ENCODE peak calls at places on chromosomes 6 and 20, in six cellular contexts. One of them, this sample, is unnamed.

GRCh38 chr20:53343433-53343832 is 250.2 kb downstream of the ZNF217 start:
- DNase-seq in pancreas: no peak
- DNase-seq in bronchial epithelial cell: no peak
- DNase-seq in RWPE1: no peak
- DNase-seq in heart left ventricle: no peak
- DNase-seq in PC-3: no peak
- DNase-seq in this sample: no peak

GRCh38 chr20:17614176-17614811 is 44.4 kb downstream of the DSTN start:
- DNase-seq in pancreas: peak
- DNase-seq in bronchial epithelial cell: no peak
- DNase-seq in RWPE1: peak
- DNase-seq in heart left ventricle: peak
- DNase-seq in PC-3: no peak
- DNase-seq in this sample: no peak

GRCh38 chr6:108114861-108115597 is 40.5 kb upstream of the OSTM1 start:
- DNase-seq in pancreas: peak
- DNase-seq in bronchial epithelial cell: peak
- DNase-seq in RWPE1: no peak
- DNase-seq in heart left ventricle: peak
- DNase-seq in PC-3: peak
- DNase-seq in this sample: peak

GRCh38 chr20:59821201-59821600 is 112.2 kb downstream of the SYCP2 start:
- DNase-seq in pancreas: no peak
- DNase-seq in bronchial epithelial cell: no peak
- DNase-seq in RWPE1: no peak
- DNase-seq in heart left ventricle: no peak
- DNase-seq in PC-3: no peak
- DNase-seq in this sample: no peak

GRCh38 chr6:2861071-2861821 is 19.6 kb upstream of the SERPINB1 start:
- DNase-seq in pancreas: no peak
- DNase-seq in bronchial epithelial cell: no peak
- DNase-seq in RWPE1: no peak
- DNase-seq in heart left ventricle: no peak
- DNase-seq in PC-3: no peak
- DNase-seq in this sample: no peak

GRCh38 chr6:692356-692851 is 535 bp downstream of the EXOC2 start:
- DNase-seq in pancreas: peak
- DNase-seq in bronchial epithelial cell: peak
- DNase-seq in RWPE1: peak
- DNase-seq in heart left ventricle: no peak
- DNase-seq in PC-3: peak
- DNase-seq in this sample: peak

GRCh38 chr6:124683507-124683906 is 278.7 kb upstream of the RNF217 start:
- DNase-seq in pancreas: no peak
- DNase-seq in bronchial epithelial cell: no peak
- DNase-seq in RWPE1: no peak
- DNase-seq in heart left ventricle: no peak
- DNase-seq in PC-3: no peak
- DNase-seq in this sample: no peak

GRCh38 chr6:157012355-157012754 is 235.2 kb downstream of the ARID1B start:
- DNase-seq in pancreas: no peak
- DNase-seq in bronchial epithelial cell: no peak
- DNase-seq in RWPE1: no peak
- DNase-seq in heart left ventricle: no peak
- DNase-seq in PC-3: no peak
- DNase-seq in this sample: no peak

GRCh38 chr6:157219201-157220200 is 103.8 kb downstream of the TMEM242 start:
- DNase-seq in pancreas: no peak
- DNase-seq in bronchial epithelial cell: peak
- DNase-seq in RWPE1: peak
- DNase-seq in heart left ventricle: no peak
- DNase-seq in PC-3: peak
- DNase-seq in this sample: peak

GRCh38 chr6:37177083-37177949 is 7.4 kb downstream of the PIM1 start:
- DNase-seq in pancreas: no peak
- DNase-seq in bronchial epithelial cell: no peak
- DNase-seq in RWPE1: no peak
- DNase-seq in heart left ventricle: no peak
- DNase-seq in PC-3: no peak
- DNase-seq in this sample: no peak

GRCh38 chr6:109783245-109783990 is 92.3 kb downstream of the FIG4 start:
- DNase-seq in pancreas: no peak
- DNase-seq in bronchial epithelial cell: no peak
- DNase-seq in RWPE1: no peak
- DNase-seq in heart left ventricle: no peak
- DNase-seq in PC-3: peak
- DNase-seq in this sample: no peak

DNA sequence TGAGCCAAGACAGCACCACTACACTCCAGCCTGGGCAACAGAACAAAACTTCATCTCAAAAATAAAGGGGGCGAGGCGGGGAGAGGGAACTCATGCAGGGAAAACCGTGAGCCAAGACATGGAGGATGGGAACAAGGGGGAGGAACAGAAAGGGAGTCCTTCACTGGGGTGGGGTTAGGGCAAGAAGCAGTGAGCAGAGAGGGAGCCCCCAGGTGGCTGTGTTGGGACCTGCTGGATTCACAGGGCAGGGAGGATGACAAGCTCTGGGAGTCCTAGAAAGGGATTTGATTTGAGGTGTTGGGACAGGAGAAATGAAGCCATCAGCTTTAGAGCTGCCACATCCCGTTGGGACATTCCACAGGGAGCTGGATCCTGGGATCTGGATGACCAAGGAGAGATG is 90.6 kb upstream of the TOP1 start:
- DNase-seq in pancreas: no peak
- DNase-seq in bronchial epithelial cell: no peak
- DNase-seq in RWPE1: no peak
- DNase-seq in heart left ventricle: no peak
- DNase-seq in PC-3: no peak
- DNase-seq in this sample: no peak
- TF ChIP-seq CTCF in pancreas: no peak
- TF ChIP-seq CTCF in bronchial epithelial cell: no peak
- TF ChIP-seq CTCF in RWPE1: no peak
- TF ChIP-seq CTCF in heart left ventricle: no peak
- TF ChIP-seq CTCF in PC-3: peak
- TF ChIP-seq CTCF in this sample: peak

GRCh38 chr6:16697437-16698162 is 63.7 kb downstream of the ATXN1 start:
- DNase-seq in pancreas: no peak
- DNase-seq in bronchial epithelial cell: no peak
- DNase-seq in RWPE1: no peak
- DNase-seq in heart left ventricle: no peak
- DNase-seq in PC-3: no peak
- DNase-seq in this sample: no peak
- TF ChIP-seq CTCF in pancreas: no peak
- TF ChIP-seq CTCF in bronchial epithelial cell: no peak
- TF ChIP-seq CTCF in RWPE1: no peak
- TF ChIP-seq CTCF in heart left ventricle: no peak
- TF ChIP-seq CTCF in PC-3: no peak
- TF ChIP-seq CTCF in this sample: no peak

DNA sequence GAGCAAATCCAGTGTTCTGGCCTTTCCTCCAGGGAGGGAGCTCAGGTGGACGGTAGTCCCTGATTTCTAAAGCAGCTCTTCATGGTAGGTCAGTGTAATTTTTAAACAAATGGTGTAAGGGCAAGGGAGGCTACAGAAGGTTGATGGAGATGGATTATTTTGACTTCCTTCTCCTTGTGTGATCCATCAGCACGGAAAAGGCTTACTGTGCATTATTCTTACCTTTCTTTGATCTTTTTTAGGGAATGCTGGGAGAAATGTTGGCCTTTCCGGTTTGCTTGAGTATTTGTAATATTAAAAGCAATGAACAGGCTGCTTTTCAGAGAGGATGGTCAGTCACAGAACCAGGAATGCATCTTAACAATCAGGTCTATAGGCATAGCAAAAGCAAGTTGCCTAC is 487.0 kb upstream of the BTBD3 start:
- DNase-seq in pancreas: no peak
- DNase-seq in bronchial epithelial cell: no peak
- DNase-seq in RWPE1: no peak
- DNase-seq in heart left ventricle: no peak
- DNase-seq in PC-3: no peak
- DNase-seq in this sample: no peak
- TF ChIP-seq CTCF in pancreas: no peak
- TF ChIP-seq CTCF in bronchial epithelial cell: no peak
- TF ChIP-seq CTCF in RWPE1: no peak
- TF ChIP-seq CTCF in heart left ventricle: no peak
- TF ChIP-seq CTCF in PC-3: no peak
- TF ChIP-seq CTCF in this sample: no peak

DNA sequence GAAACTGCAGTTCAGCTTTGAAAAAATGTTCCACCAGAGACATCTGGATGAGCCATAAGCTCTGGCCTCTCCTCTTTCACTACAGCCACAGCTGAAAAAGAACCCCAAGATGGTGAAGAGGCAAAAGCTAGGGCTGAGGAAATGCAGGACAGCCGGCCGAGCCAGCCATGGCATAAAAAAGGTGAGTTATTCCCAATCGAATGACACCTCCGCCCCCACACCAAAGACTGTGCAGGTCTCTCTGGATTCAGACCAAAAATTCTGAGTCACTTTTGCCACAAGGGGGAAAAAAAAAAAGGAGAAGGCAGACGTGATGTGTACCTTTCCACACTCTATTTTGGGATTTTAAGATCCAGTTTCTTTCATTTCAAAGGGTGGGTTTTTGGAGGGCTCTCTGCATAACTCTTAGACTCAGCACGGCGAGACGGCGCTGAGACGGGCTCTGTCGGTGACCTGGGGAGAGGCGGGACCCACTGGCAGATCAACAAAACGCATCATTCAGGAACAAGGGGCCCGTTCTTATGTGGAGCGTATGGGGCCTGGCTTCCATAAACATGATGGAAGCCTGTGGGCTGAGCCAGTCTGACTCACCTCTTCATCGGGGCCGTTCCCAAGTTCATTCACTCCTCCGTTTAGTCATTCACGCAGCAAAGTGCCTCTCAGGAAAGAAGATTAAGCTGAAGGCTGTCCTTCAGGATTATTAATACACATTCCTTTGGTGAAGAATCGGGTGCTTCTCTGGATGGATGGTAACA is 54.8 kb downstream of the NFATC2 start:
- DNase-seq in pancreas: no peak
- DNase-seq in bronchial epithelial cell: peak
- DNase-seq in RWPE1: peak
- DNase-seq in heart left ventricle: peak
- DNase-seq in PC-3: peak
- DNase-seq in this sample: peak
- TF ChIP-seq CTCF in pancreas: no peak
- TF ChIP-seq CTCF in bronchial epithelial cell: no peak
- TF ChIP-seq CTCF in RWPE1: no peak
- TF ChIP-seq CTCF in heart left ventricle: no peak
- TF ChIP-seq CTCF in PC-3: no peak
- TF ChIP-seq CTCF in this sample: peak

GRCh38 chr20:36481380-36482043 is 59.8 kb upstream of the MYL9 start:
- DNase-seq in pancreas: no peak
- DNase-seq in bronchial epithelial cell: no peak
- DNase-seq in RWPE1: no peak
- DNase-seq in heart left ventricle: no peak
- DNase-seq in PC-3: no peak
- DNase-seq in this sample: no peak
- TF ChIP-seq CTCF in pancreas: no peak
- TF ChIP-seq CTCF in bronchial epithelial cell: peak
- TF ChIP-seq CTCF in RWPE1: no peak
- TF ChIP-seq CTCF in heart left ventricle: no peak
- TF ChIP-seq CTCF in PC-3: no peak
- TF ChIP-seq CTCF in this sample: no peak

DNA sequence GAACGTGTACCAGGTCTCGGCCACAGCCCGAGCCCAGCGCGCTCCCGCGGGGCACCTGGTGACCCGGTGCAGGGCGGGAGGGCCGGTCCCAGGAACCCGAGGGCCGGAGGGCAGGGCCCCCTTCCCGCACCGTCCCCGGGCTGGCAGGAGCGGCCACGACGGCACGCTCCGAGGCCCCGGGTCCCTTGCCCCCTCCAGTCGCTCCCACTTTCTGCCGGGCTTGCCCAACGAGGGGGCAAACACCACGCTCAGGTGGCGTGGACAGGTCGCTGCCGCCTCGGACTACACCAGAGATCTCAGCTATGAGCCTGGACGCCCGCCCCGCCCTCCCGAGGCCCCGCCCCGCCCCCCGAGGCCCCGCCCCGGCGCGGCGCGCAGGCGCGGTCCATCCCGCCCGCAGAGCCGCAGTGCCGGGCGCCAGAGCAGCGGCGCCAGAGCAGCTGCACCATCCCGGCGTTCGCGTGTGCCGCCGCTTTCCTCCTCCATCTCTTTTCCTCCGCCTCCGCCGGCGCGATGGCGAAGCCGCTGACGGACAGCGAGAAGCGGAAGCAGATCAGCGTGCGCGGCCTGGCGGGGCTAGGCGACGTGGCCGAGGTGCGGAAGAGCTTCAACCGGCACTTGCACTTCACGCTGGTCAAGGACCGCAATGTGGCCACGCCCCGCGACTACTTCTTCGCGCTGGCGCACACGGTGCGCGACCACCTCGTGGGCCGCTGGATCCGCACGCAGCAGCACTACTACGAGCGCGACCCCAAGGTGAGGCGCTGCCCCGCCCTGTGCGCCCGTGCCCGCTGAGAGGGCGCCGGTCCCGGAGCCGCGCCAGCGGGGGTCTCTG is at the start of gene PYGB:
- DNase-seq in pancreas: peak
- DNase-seq in bronchial epithelial cell: peak
- DNase-seq in RWPE1: peak
- DNase-seq in heart left ventricle: peak
- DNase-seq in PC-3: peak
- DNase-seq in this sample: peak
- TF ChIP-seq CTCF in pancreas: no peak
- TF ChIP-seq CTCF in bronchial epithelial cell: no peak
- TF ChIP-seq CTCF in RWPE1: no peak
- TF ChIP-seq CTCF in heart left ventricle: no peak
- TF ChIP-seq CTCF in PC-3: no peak
- TF ChIP-seq CTCF in this sample: no peak

DNA sequence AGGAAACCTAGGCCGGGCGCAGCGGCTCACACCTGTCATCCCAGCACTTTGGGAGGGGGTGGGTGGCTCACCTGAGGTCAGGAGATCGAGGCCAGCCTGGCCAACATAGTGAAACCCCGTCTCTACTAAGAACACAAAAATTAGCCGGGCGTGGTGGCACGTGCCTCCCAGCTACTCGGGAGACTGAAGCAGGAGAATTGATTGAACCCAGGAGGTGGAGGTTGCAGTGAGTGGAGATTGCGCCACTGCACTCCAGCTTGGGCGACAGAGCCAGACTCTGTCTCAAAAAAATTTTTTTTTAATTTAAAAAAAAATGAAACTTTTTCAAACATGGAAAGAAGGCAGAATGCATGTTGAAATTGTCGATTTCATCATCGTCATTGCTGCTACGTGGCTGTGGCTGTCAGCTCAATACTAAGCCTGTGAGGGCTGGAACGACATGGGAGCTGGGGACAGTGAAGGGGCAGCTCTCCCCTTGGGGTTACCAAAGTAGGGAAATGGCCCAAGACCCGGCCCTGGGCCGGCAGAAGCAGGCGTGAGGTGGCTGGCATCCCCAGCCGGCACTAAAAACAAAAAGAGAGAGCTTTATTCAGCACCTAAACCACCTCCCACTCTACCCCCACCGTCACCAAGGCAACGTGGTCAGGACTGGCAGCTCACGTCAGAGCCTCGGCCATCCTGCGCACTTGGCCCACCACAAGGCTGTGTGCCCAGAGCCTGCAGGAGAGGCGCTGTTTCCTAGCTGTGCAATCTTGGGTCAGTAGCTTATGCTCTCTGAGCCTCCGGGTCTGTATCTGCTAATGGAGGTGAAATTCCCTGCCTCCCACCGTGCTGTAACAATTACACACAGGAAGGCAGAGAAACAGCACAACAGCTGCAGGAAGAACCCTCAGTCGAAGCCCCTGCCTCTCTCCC is 30.8 kb downstream of the AGPAT4 start:
- DNase-seq in pancreas: no peak
- DNase-seq in bronchial epithelial cell: no peak
- DNase-seq in RWPE1: no peak
- DNase-seq in heart left ventricle: no peak
- DNase-seq in PC-3: no peak
- DNase-seq in this sample: no peak
- TF ChIP-seq CTCF in pancreas: no peak
- TF ChIP-seq CTCF in bronchial epithelial cell: no peak
- TF ChIP-seq CTCF in RWPE1: no peak
- TF ChIP-seq CTCF in heart left ventricle: no peak
- TF ChIP-seq CTCF in PC-3: no peak
- TF ChIP-seq CTCF in this sample: no peak

This sample was measured in HFFc6.